ENCODE peak calls at places on chromosomes 13 and 19, in four cellular contexts. One of them, this sample, is unnamed. For H3K27me3, the result is how much of the 10 kb centered on the place peaks cover.

GRCh38 chr19:43755256-43755801 is 567 bp upstream of the SMG9 start:
- DNase-seq in endothelial cell of umbilical vein: peak
- DNase-seq in upper lobe of right lung: peak
- DNase-seq in fibroblast of lung: peak
- DNase-seq in this sample: peak

GRCh38 chr19:18109731-18110671 is 12.4 kb downstream of the MAST3 start:
- DNase-seq in endothelial cell of umbilical vein: no peak
- DNase-seq in upper lobe of right lung: peak
- DNase-seq in fibroblast of lung: no peak
- DNase-seq in this sample: no peak

GRCh38 chr13:57829496-57829895 is 198.0 kb downstream of the PCDH17 start:
- DNase-seq in endothelial cell of umbilical vein: no peak
- DNase-seq in upper lobe of right lung: no peak
- DNase-seq in fibroblast of lung: peak
- DNase-seq in this sample: no peak

GRCh38 chr19:52786078-52786463 is 520 bp downstream of the ZNF600 start:
- DNase-seq in endothelial cell of umbilical vein: peak
- DNase-seq in upper lobe of right lung: peak
- DNase-seq in fibroblast of lung: no peak
- DNase-seq in this sample: no peak

GRCh38 chr19:7897289-7897688 is 6.4 kb upstream of the MAP2K7 start:
- DNase-seq in endothelial cell of umbilical vein: no peak
- DNase-seq in upper lobe of right lung: no peak
- DNase-seq in fibroblast of lung: no peak
- DNase-seq in this sample: no peak

GRCh38 chr13:43877788-43878187 is 1.8 kb downstream of the CCDC122 start:
- DNase-seq in endothelial cell of umbilical vein: no peak
- DNase-seq in upper lobe of right lung: no peak
- DNase-seq in fibroblast of lung: no peak
- DNase-seq in this sample: no peak

GRCh38 chr13:75628811-75629210 is 7.3 kb upstream of the LMO7 start:
- DNase-seq in endothelial cell of umbilical vein: no peak
- DNase-seq in upper lobe of right lung: no peak
- DNase-seq in fibroblast of lung: no peak
- DNase-seq in this sample: no peak

GRCh38 chr13:98761979-98762616 is 9.6 kb upstream of the SLC15A1 start:
- DNase-seq in endothelial cell of umbilical vein: no peak
- DNase-seq in upper lobe of right lung: no peak
- DNase-seq in fibroblast of lung: no peak
- DNase-seq in this sample: no peak

GRCh38 chr13:49997935-49998334 is 1.1 kb downstream of the TRIM13 start:
- DNase-seq in endothelial cell of umbilical vein: peak
- DNase-seq in upper lobe of right lung: no peak
- DNase-seq in fibroblast of lung: no peak
- DNase-seq in this sample: no peak

GRCh38 chr13:34159946-34160345 is 342.0 kb downstream of the RFC3 start:
- DNase-seq in endothelial cell of umbilical vein: no peak
- DNase-seq in upper lobe of right lung: no peak
- DNase-seq in fibroblast of lung: no peak
- DNase-seq in this sample: no peak

GRCh38 chr13:77136902-77137420 is 110.0 kb upstream of the FBXL3 start:
- DNase-seq in endothelial cell of umbilical vein: no peak
- DNase-seq in upper lobe of right lung: no peak
- DNase-seq in fibroblast of lung: peak
- DNase-seq in this sample: no peak

GRCh38 chr13:72820156-72820897 is 38.4 kb downstream of the PIBF1 start:
- DNase-seq in endothelial cell of umbilical vein: no peak
- DNase-seq in upper lobe of right lung: no peak
- DNase-seq in fibroblast of lung: peak
- DNase-seq in this sample: no peak

GRCh38 chr19:41918095-41918494 is 10.2 kb downstream of the ERFL start:
- DNase-seq in endothelial cell of umbilical vein: no peak
- DNase-seq in upper lobe of right lung: no peak
- DNase-seq in fibroblast of lung: no peak
- DNase-seq in this sample: no peak

GRCh38 chr19:31772915-31773314 is 423.7 kb upstream of the TSHZ3 start:
- DNase-seq in endothelial cell of umbilical vein: no peak
- DNase-seq in upper lobe of right lung: no peak
- DNase-seq in fibroblast of lung: no peak
- DNase-seq in this sample: no peak

GRCh38 chr13:43805071-43805468 is 18.3 kb upstream of the ENOX1 start:
- DNase-seq in endothelial cell of umbilical vein: peak
- DNase-seq in upper lobe of right lung: no peak
- DNase-seq in fibroblast of lung: peak
- DNase-seq in this sample: no peak

GRCh38 chr19:9000933-9001332 is 9.3 kb downstream of the MUC16 start:
- DNase-seq in endothelial cell of umbilical vein: no peak
- DNase-seq in upper lobe of right lung: no peak
- DNase-seq in fibroblast of lung: no peak
- DNase-seq in this sample: no peak

GRCh38 chr19:32269831-32270230 is 75.6 kb upstream of the ZNF507 start:
- DNase-seq in endothelial cell of umbilical vein: no peak
- DNase-seq in upper lobe of right lung: no peak
- DNase-seq in fibroblast of lung: no peak
- DNase-seq in this sample: no peak

GRCh38 chr19:32178841-32179410 is 166.5 kb upstream of the ZNF507 start:
- DNase-seq in endothelial cell of umbilical vein: no peak
- DNase-seq in upper lobe of right lung: no peak
- DNase-seq in fibroblast of lung: no peak
- DNase-seq in this sample: no peak

GRCh38 chr19:16370671-16371391 is 46.2 kb downstream of the KLF2 start:
- DNase-seq in endothelial cell of umbilical vein: no peak
- DNase-seq in upper lobe of right lung: peak
- DNase-seq in fibroblast of lung: no peak
- DNase-seq in this sample: no peak

GRCh38 chr13:107721436-107721835 is 493.9 kb downstream of the LIG4 start:
- DNase-seq in endothelial cell of umbilical vein: no peak
- DNase-seq in upper lobe of right lung: no peak
- DNase-seq in fibroblast of lung: no peak
- DNase-seq in this sample: no peak

GRCh38 chr13:57491318-57491717 is 140.2 kb upstream of the PCDH17 start:
- DNase-seq in endothelial cell of umbilical vein: no peak
- DNase-seq in upper lobe of right lung: no peak
- DNase-seq in fibroblast of lung: no peak
- DNase-seq in this sample: no peak

GRCh38 chr13:71863249-71863648 is 3.8 kb downstream of the DACH1 start:
- DNase-seq in endothelial cell of umbilical vein: peak
- DNase-seq in upper lobe of right lung: no peak
- DNase-seq in fibroblast of lung: no peak
- DNase-seq in this sample: no peak

GRCh38 chr19:7904074-7905020 is 670 bp downstream of the MAP2K7 start:
- DNase-seq in endothelial cell of umbilical vein: peak
- DNase-seq in upper lobe of right lung: peak
- DNase-seq in fibroblast of lung: no peak
- DNase-seq in this sample: peak

GRCh38 chr19:10007811-10008211 is 2.5 kb downstream of the COL5A3 start:
- DNase-seq in endothelial cell of umbilical vein: no peak
- DNase-seq in upper lobe of right lung: no peak
- DNase-seq in fibroblast of lung: peak
- DNase-seq in this sample: no peak

GRCh38 chr19:46951236-46951986 is 68.2 kb upstream of the NPAS1 start:
- DNase-seq in endothelial cell of umbilical vein: no peak
- DNase-seq in upper lobe of right lung: no peak
- DNase-seq in fibroblast of lung: peak
- DNase-seq in this sample: no peak

GRCh38 chr19:32465176-32465575 is 59.6 kb downstream of the DPY19L3 start:
- DNase-seq in endothelial cell of umbilical vein: no peak
- DNase-seq in upper lobe of right lung: no peak
- DNase-seq in fibroblast of lung: no peak
- DNase-seq in this sample: no peak

GRCh38 chr13:22134261-22134660 is 463.4 kb downstream of the FGF9 start:
- DNase-seq in endothelial cell of umbilical vein: no peak
- DNase-seq in upper lobe of right lung: no peak
- DNase-seq in fibroblast of lung: no peak
- DNase-seq in this sample: no peak

GRCh38 chr19:4974855-4975469 is 6.0 kb downstream of the KDM4B start:
- DNase-seq in endothelial cell of umbilical vein: no peak
- DNase-seq in upper lobe of right lung: no peak
- DNase-seq in fibroblast of lung: no peak
- DNase-seq in this sample: no peak

GRCh38 chr19:45464274-45464673 is 3.5 kb upstream of the FOSB start:
- DNase-seq in endothelial cell of umbilical vein: no peak
- DNase-seq in upper lobe of right lung: no peak
- DNase-seq in fibroblast of lung: no peak
- DNase-seq in this sample: no peak

GRCh38 chr19:31501427-31502195 is 152.4 kb upstream of the TSHZ3 start:
- DNase-seq in endothelial cell of umbilical vein: no peak
- DNase-seq in upper lobe of right lung: no peak
- DNase-seq in fibroblast of lung: no peak
- DNase-seq in this sample: no peak

GRCh38 chr13:62583466-62583865 is 1167.8 kb upstream of the PCDH20 start:
- DNase-seq in endothelial cell of umbilical vein: no peak
- DNase-seq in upper lobe of right lung: no peak
- DNase-seq in fibroblast of lung: no peak
- DNase-seq in this sample: no peak

GRCh38 chr19:5430237-5430636 is 25.0 kb upstream of the ZNRF4 start:
- DNase-seq in endothelial cell of umbilical vein: no peak
- DNase-seq in upper lobe of right lung: no peak
- DNase-seq in fibroblast of lung: no peak
- DNase-seq in this sample: no peak

GRCh38 chr13:95541911-95542484 is 10.5 kb upstream of the CLDN10 start:
- DNase-seq in endothelial cell of umbilical vein: no peak
- DNase-seq in upper lobe of right lung: no peak
- DNase-seq in fibroblast of lung: no peak
- DNase-seq in this sample: no peak

GRCh38 chr19:42466521-42467436 is 24.0 kb upstream of the CXCL17 start:
- DNase-seq in endothelial cell of umbilical vein: no peak
- DNase-seq in upper lobe of right lung: no peak
- DNase-seq in fibroblast of lung: no peak
- DNase-seq in this sample: no peak

GRCh38 chr19:57359300-57359699 is 4.1 kb upstream of the TRAPPC2B start:
- DNase-seq in endothelial cell of umbilical vein: no peak
- DNase-seq in upper lobe of right lung: no peak
- DNase-seq in fibroblast of lung: no peak
- DNase-seq in this sample: no peak

GRCh38 chr19:57362419-57362818 is 932 bp upstream of the TRAPPC2B start:
- DNase-seq in endothelial cell of umbilical vein: no peak
- DNase-seq in upper lobe of right lung: no peak
- DNase-seq in fibroblast of lung: no peak
- DNase-seq in this sample: no peak

GRCh38 chr19:57351867-57352266 is 796 bp downstream of the ZNF304 start:
- DNase-seq in endothelial cell of umbilical vein: no peak
- DNase-seq in upper lobe of right lung: no peak
- DNase-seq in fibroblast of lung: no peak
- DNase-seq in this sample: no peak

GRCh38 chr19:57355916-57356315 is 4.8 kb downstream of the ZNF304 start:
- DNase-seq in endothelial cell of umbilical vein: no peak
- DNase-seq in upper lobe of right lung: no peak
- DNase-seq in fibroblast of lung: no peak
- DNase-seq in this sample: no peak

GRCh38 chr19:57357406-57357805 is 5.9 kb upstream of the TRAPPC2B start:
- DNase-seq in endothelial cell of umbilical vein: no peak
- DNase-seq in upper lobe of right lung: no peak
- DNase-seq in fibroblast of lung: no peak
- DNase-seq in this sample: no peak
- H3K4me3 ChIP-seq in endothelial cell of umbilical vein: no peak
- H3K4me3 ChIP-seq in upper lobe of right lung: no peak
- H3K4me3 ChIP-seq in fibroblast of lung: no peak
- H3K4me3 ChIP-seq in this sample: no peak

DNA sequence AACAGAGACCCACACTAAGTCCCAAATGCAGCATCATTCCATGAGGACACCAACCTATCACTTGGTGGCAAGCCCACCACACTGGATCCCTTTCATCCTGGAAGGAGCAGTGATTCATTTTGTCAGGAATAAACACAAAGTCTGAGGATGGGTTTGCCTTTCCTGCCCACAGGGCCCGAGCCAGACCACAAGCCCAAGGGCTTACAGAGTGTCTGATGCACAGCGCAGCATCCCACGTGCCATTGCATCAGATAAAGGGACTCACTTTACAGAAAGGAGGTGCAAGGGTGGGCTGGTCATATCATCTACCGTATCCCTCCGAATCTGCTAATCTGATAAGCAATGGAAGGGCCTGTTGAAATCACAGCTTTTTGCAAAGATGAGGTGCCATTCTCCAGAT is 12.2 kb upstream of the KCTD15 start:
- DNase-seq in endothelial cell of umbilical vein: no peak
- DNase-seq in upper lobe of right lung: no peak
- DNase-seq in fibroblast of lung: peak
- DNase-seq in this sample: no peak
- H3K27me3 ChIP-seq in endothelial cell of umbilical vein: under half
- H3K27me3 ChIP-seq in upper lobe of right lung: under half
- H3K27me3 ChIP-seq in fibroblast of lung: under half
- H3K27me3 ChIP-seq in this sample: under half

DNA sequence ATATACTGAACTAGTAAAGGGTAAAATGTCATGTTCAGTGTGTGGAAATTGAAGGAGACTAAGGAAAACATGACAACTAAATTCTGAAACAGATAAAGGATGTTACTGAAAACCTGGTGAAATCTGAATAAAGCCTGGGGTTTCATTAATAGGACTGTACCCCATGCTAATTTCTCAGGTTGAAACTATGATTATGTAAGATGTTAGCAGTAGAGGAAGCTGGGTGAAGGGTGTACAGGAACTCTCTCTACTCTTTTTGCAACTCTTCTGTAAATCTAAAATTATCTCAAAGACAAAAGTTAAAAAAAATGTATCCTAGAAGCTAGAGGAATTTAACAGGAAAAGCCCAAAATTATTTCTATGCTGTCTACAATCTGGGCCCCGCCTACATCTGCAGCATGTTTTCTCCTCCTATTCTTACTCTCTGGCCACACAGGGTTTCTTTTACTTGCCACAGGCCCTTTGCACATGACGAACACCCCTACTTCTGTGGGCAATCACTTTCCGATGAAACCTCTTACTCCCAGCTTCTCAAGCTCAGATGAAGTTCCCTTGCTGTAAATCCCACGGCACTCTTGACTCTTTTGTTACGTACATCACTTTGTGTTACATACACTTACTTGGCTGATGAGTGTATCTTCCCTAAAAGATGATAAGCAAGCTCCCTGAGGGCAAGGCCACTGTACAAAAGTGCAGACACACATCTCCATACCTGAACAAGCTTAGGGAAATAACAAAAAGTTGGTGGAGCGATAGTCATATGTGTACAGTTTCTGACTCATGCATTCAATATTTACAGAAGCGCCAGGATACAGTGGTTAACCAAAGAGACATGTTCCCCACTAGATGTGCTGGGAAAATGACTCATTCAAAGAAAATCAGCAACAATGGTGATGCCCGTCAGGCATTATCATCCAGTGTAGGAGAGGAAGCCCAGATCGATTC is 32.6 kb downstream of the RUBCNL start:
- DNase-seq in endothelial cell of umbilical vein: peak
- DNase-seq in upper lobe of right lung: no peak
- DNase-seq in fibroblast of lung: peak
- DNase-seq in this sample: no peak
- H3K4me3 ChIP-seq in endothelial cell of umbilical vein: no peak
- H3K4me3 ChIP-seq in upper lobe of right lung: no peak
- H3K4me3 ChIP-seq in fibroblast of lung: no peak
- H3K4me3 ChIP-seq in this sample: no peak

DNA sequence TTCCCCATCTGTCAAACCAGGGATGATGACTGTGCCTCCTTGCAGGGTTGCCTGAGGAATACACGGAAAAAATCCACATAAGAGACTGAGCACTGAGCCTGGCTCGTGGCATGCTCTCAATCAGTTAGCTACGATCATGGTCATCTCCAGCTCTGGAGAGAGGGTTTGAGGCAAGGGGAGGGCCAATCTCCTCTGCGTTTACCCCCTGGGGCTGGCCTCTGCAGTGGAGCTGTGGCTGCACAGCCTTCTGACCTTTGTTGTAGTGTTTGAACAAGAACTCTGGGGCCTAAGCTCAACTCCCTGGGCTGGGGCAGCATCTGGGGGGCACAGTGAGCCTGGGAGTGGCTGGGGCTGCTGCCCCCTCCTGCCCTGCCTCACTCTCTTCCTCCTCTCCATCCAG is 5.9 kb downstream of the LRRC4B start:
- DNase-seq in endothelial cell of umbilical vein: no peak
- DNase-seq in upper lobe of right lung: no peak
- DNase-seq in fibroblast of lung: no peak
- DNase-seq in this sample: no peak
- H3K27me3 ChIP-seq in endothelial cell of umbilical vein: under half
- H3K27me3 ChIP-seq in upper lobe of right lung: under half
- H3K27me3 ChIP-seq in fibroblast of lung: under half
- H3K27me3 ChIP-seq in this sample: under half